ENCODE peak calls at places on chromosome 2, in eight cellular contexts. Y is nucleus accumbens, Z is mucosa of descending colon, O is left cardiac atrium, M is OCI-LY7, N is SW 1271, D is AG09309, J is left ventricle myocardium superior. T is an unnamed sample.

GRCh38 chr2:232634319-232635150 is 1.1 kb downstream of the EFHD1 start:
- DNase-seq in Y (peak; percentile 37), Z (no peak), O (no peak), M (no peak), N (no peak), D (no peak), J (peak; percentile 62), T (no peak)

GRCh38 chr2:38568724-38569478 is 33.8 kb downstream of the HNRNPLL start:
- DNase-seq in Y (no peak), Z (no peak), O (no peak), M (no peak), N (no peak), D (no peak), J (no peak), T (no peak)

GRCh38 chr2:143264851-143265250 is 135.6 kb downstream of the ARHGAP15 start:
- DNase-seq in Y (no peak), Z (no peak), O (no peak), M (no peak), N (no peak), D (peak; percentile 61), J (no peak), T (no peak)

GRCh38 chr2:54692556-54692955 is 30.9 kb upstream of the EML6 start:
- DNase-seq in Y (no peak), Z (no peak), O (no peak), M (no peak), N (no peak), D (no peak), J (no peak), T (no peak)

GRCh38 chr2:29425866-29426265 is 310.7 kb downstream of the CLIP4 start:
- DNase-seq in Y (no peak), Z (no peak), O (no peak), M (no peak), N (no peak), D (no peak), J (no peak), T (no peak)

GRCh38 chr2:233056961-233057605 is 3.1 kb upstream of the INPP5D start:
- DNase-seq in Y (no peak), Z (no peak), O (no peak), M (no peak), N (no peak), D (no peak), J (no peak), T (no peak)

GRCh38 chr2:152755029-152755428 is 36.6 kb downstream of the ARL6IP6 start:
- DNase-seq in Y (no peak), Z (no peak), O (no peak), M (no peak), N (no peak), D (no peak), J (no peak), T (no peak)

GRCh38 chr2:5696351-5696740 is 4.2 kb downstream of the SOX11 start:
- DNase-seq in Y (no peak), Z (peak; percentile 39), O (no peak), M (peak; percentile 86), N (no peak), D (no peak), J (peak; percentile 28), T (no peak)